ENCODE peak calls at places on chromosomes 16 and 17, in four cellular contexts. Q is colonic mucosa, S is AG09309, M is WERI-Rb-1. I is an unnamed sample.

GRCh38 chr17:9414471-9414870 is 161.1 kb downstream of the STX8 start:
- DNase-seq in S (no peak), M (no peak), Q (no peak), I (no peak)

GRCh38 chr16:2233872-2234812 is 2.1 kb upstream of the DNASE1L2 start:
- DNase-seq in S (no peak), M (no peak), Q (no peak), I (no peak)

GRCh38 chr17:48160177-48160967 is 52.8 kb downstream of the SNX11 start:
- DNase-seq in S (no peak), Q (peak), M (no peak), I (no peak)

GRCh38 chr17:21029032-21029431 is 13.8 kb downstream of the USP22 start:
- DNase-seq in S (peak), M (no peak), Q (no peak), I (peak)

GRCh38 chr16:17305694-17306093 is 165.1 kb downstream of the XYLT1 start:
- DNase-seq in M (no peak), Q (no peak), S (no peak), I (no peak)

GRCh38 chr17:29039764-29040598 is 3.0 kb upstream of the PIPOX start:
- DNase-seq in S (peak), M (peak), Q (no peak), I (peak)

GRCh38 chr17:56833812-56834379 is at the start of the genes C17orf67 and DGKE:
- DNase-seq in M (peak), Q (peak), S (peak), I (peak)

GRCh38 chr16:49281843-49282642 is 405 bp upstream of the CBLN1 start:
- DNase-seq in Q (peak), S (no peak), M (peak), I (peak)

GRCh38 chr17:7475764-7476422 is 3.5 kb downstream of the ZBTB4 start:
- DNase-seq in Q (peak), M (no peak), S (no peak), I (peak)

GRCh38 chr16:81945665-81946064 is 65.6 kb downstream of the SDR42E1 start:
- DNase-seq in S (peak), M (no peak), Q (no peak), I (no peak)

GRCh38 chr17:77644981-77645380 is 313.5 kb upstream of the TNRC6C start:
- DNase-seq in S (no peak), Q (no peak), M (peak), I (no peak)

GRCh38 chr16:73616186-73616585 is 568.3 kb upstream of the ZFHX3 start:
- DNase-seq in S (no peak), Q (no peak), M (no peak), I (no peak)

GRCh38 chr17:51155416-51155815 is 2.1 kb downstream of the NME1 start:
- DNase-seq in S (no peak), M (peak), Q (no peak), I (no peak)

GRCh38 chr17:55495239-55495638 is 16.0 kb downstream of the SMIM36 start:
- DNase-seq in M (no peak), S (no peak), Q (no peak), I (no peak)

GRCh38 chr16:85402910-85403692 is 210.0 kb upstream of the GSE1 start:
- DNase-seq in S (no peak), M (no peak), Q (peak), I (peak)

GRCh38 chr16:51994597-51994996 is 552.3 kb downstream of the TOX3 start:
- DNase-seq in S (no peak), M (no peak), Q (peak), I (peak)

GRCh38 chr17:5585814-5586558 is 1.7 kb upstream of the NLRP1 start:
- DNase-seq in S (no peak), Q (no peak), M (no peak), I (no peak)

GRCh38 chr17:57092171-57092570 is 7.1 kb downstream of the AKAP1 start:
- DNase-seq in M (no peak), S (no peak), Q (no peak), I (peak)

GRCh38 chr17:59851431-59852375 is 41.0 kb downstream of the TUBD1 start:
- DNase-seq in S (no peak), M (no peak), Q (peak), I (peak)

GRCh38 chr17:4881761-4882555 is 17.4 kb upstream of the C17orf107 start:
- DNase-seq in Q (peak), S (no peak), M (peak), I (peak)

GRCh38 chr16:23673971-23674614 is 4.6 kb upstream of the PLK1 start:
- DNase-seq in M (peak), Q (no peak), S (no peak), I (no peak)

GRCh38 chr16:74480150-74481029 is 59.1 kb upstream of the CLEC18B start:
- DNase-seq in S (no peak), M (no peak), Q (peak), I (peak)

GRCh38 chr17:71063127-71063526 is 893.8 kb downstream of the KCNJ2 start:
- DNase-seq in M (no peak), S (no peak), Q (no peak), I (no peak)

GRCh38 chr16:4218202-4218601 is 23.7 kb downstream of the SRL start:
- DNase-seq in Q (no peak), S (no peak), M (no peak), I (no peak)

GRCh38 chr16:27779719-27780161 is 229.8 kb downstream of the KATNIP start:
- DNase-seq in M (no peak), Q (no peak), S (peak), I (peak)

GRCh38 chr16:11576427-11577289 is 10.1 kb downstream of the LITAF start:
- DNase-seq in Q (no peak), M (no peak), S (no peak), I (no peak)

GRCh38 chr17:76561332-76561731 is 21.5 kb downstream of the PRCD start:
- DNase-seq in M (no peak), Q (no peak), S (no peak), I (no peak)
- H3K4me3 ChIP-seq in M (no peak), Q (no peak), S (no peak), I (no peak)

GRCh38 chr17:36944488-36945040 is 4.2 kb upstream of the AATF start:
- DNase-seq in Q (no peak), M (no peak), S (no peak), I (no peak)
- TF ChIP-seq CTCF in Q (no peak), M (no peak), S (no peak), I (no peak)

GRCh38 chr17:13582776-13583414 is 18.8 kb downstream of the HS3ST3A1 start:
- DNase-seq in S (no peak), M (no peak), Q (no peak), I (no peak)
- H3K4me3 ChIP-seq in S (no peak), M (no peak), Q (no peak), I (no peak)

GRCh38 chr16:54936979-54937672 is 6.5 kb downstream of the IRX5 start:
- DNase-seq in M (peak), S (no peak), Q (no peak), I (peak)
- TF ChIP-seq CTCF in M (peak), S (peak), Q (peak), I (peak)

DNA sequence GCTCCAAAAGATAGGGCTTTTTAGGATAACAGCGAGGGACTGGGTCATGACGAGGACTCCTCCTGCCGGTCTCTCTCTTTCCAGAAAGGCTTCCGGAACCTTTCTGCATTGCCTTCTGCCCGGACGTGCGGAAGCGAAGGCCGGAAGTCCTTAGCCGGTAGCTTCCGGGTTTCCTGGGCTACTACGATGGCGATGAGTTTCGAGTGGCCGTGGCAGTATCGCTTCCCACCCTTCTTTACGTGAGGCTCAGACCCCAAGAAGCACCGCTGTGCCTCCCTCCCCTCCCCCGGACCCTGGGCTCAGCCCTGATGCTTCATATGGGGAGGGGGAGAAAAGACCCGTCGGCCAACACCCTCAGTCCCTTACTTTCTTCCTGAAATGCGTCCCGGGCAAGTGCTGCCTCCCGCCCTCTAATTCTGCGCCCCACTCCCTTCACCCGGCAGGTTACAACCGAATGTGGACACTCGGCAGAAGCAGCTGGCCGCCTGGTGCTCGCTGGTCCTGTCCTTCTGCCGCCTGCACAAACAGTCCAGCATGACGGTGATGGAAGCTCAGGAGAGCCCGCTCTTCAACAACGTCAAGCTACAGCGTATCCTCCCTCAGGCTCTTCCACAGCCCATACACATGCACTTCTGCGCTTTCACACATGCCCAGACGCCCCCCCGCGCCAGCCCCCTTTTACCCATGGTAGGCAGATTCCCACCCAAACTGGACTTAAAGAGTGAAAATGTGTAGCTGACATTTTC is at the start of gene VPS25:
- DNase-seq in S (peak), Q (peak), M (peak), I (peak)
- H3K4me3 ChIP-seq in S (peak), Q (peak), M (peak), I (peak)

DNA sequence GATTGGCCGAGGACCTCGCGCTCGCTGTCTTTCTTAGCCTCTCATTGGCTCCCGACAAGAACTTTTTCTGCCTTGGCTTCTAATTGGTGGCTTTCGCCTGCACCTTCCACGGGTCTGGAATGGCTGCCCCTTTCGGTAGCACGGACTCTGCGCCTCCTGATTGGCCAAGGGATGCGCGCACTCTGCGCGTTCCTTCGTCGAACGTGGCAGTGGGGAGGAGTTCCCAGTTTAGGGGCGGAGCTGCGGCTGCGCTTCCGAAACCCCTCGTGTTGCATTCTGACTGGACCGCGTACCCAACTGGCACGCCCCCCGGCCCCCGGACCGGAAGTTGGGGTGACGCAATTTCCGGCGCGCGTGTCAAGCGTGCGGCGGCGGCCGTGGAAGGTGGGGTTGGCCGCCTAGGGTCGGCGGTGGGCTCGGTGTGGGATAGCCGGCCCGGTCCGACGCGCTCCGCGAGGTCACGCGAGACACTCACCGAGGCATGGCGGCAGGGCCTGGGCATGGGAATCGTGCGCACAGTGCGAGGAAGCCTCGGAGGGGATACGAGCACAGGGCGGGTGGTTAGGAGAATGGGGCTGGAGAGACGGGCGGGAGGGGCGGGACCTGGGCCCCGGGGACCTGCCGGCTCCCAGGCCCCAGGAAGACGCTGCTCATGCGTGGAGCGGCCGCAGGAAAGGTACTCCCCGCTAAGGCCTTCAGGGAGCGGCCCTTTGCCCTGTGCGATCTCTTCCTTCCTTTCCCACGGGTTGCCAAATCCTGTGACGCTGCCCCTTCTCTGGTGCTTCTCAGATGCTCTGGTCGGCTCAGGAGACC is 627 bp upstream of the P4HB start:
- DNase-seq in Q (peak), M (peak), S (peak), I (peak)
- TF ChIP-seq CTCF in Q (no peak), M (no peak), S (no peak), I (no peak)

GRCh38 chr17:1495265-1495664 is 2.8 kb upstream of the MYO1C start:
- DNase-seq in Q (no peak), S (no peak), M (no peak), I (no peak)
- H3K4me3 ChIP-seq in Q (no peak), S (no peak), M (no peak), I (no peak)

DNA sequence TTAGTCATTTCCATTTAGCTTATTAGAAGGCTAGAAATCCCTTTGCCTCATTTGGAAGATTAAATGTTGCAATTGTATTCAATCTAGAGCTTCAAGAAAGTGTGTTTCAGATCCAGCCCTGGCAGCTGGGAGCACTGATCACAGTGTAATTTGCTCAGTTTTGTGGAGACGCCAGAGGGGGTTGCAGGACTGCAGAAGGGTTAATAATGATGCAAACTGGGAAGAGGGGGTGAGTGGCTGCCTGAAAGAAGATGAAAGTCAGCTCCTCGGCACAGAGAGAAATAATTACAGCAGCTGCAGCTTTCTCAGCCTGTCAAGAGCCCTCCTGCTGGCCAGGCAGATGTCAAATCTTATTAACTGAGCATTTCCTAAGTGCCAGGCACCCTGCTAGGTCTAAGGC is 97.8 kb downstream of the ZNF18 start:
- DNase-seq in M (peak), S (no peak), Q (no peak), I (no peak)
- TF ChIP-seq CTCF in M (peak), S (no peak), Q (no peak), I (no peak)

GRCh38 chr16:70572050-70572925 is 48.7 kb downstream of the SF3B3 start:
- DNase-seq in S (no peak), Q (no peak), M (no peak), I (peak)
- H3K4me3 ChIP-seq in S (no peak), Q (no peak), M (no peak), I (no peak)